ENCODE peak calls at places on chromosomes 11 and 22, in four cellular contexts. O is K562, L is HepG2, D is A549. T is an unnamed sample.

GRCh38 chr22:50118557-50119168 is 28.9 kb downstream of the MOV10L1 start:
- DNase-seq in L (peak; percentile 10), O (peak; percentile 88), D (peak; percentile 15), T (no peak)

GRCh38 chr11:9066432-9066925 is 24.9 kb downstream of the SCUBE2 start:
- DNase-seq in D (no peak), O (no peak), L (peak; percentile 17), T (peak; percentile 22)

GRCh38 chr11:78365381-78365792 is 52.2 kb downstream of the GAB2 start:
- DNase-seq in O (no peak), L (peak; percentile 13), D (no peak), T (peak; percentile 67)

GRCh38 chr22:50150161-50151129 is 20.1 kb upstream of the PANX2 start:
- DNase-seq in D (no peak), O (no peak), L (no peak), T (no peak)

GRCh38 chr22:43152355-43153071 is 1.2 kb downstream of the TSPO start:
- DNase-seq in L (no peak), D (no peak), O (no peak), T (no peak)

GRCh38 chr11:33827206-33827605 is 52.9 kb upstream of the FBXO3 start:
- DNase-seq in D (no peak), O (no peak), L (no peak), T (no peak)

GRCh38 chr11:111438846-111439520 is 59.9 kb upstream of the POU2AF1 start:
- DNase-seq in L (no peak), O (no peak), D (no peak), T (no peak)

GRCh38 chr22:37045958-37046357 is 5.6 kb upstream of the KCTD17 start:
- DNase-seq in L (no peak), D (peak; percentile 32), O (peak; percentile 31), T (no peak)

GRCh38 chr11:60756307-60757032 is at the start of gene MS4A15:
- DNase-seq in D (peak; percentile 41), L (peak; percentile 36), O (peak; percentile 66), T (no peak)

GRCh38 chr11:75350743-75351540 is 519 bp downstream of the ARRB1 start:
- DNase-seq in O (peak; percentile 62), L (no peak), D (no peak), T (peak; percentile 56)

GRCh38 chr11:47552086-47552580 is 799 bp downstream of the CELF1 start:
- DNase-seq in O (no peak), L (peak; percentile 12), D (no peak), T (peak; percentile 39)

GRCh38 chr11:65305501-65306268 is 9.0 kb upstream of the CDC42EP2 start:
- DNase-seq in D (no peak), O (no peak), L (peak; percentile 93), T (no peak)

GRCh38 chr11:33936745-33937612 is 45.1 kb upstream of the LMO2 start:
- DNase-seq in L (no peak), D (no peak), O (peak; percentile 67), T (no peak)

GRCh38 chr22:23526588-23527315 is 53.3 kb downstream of the IGLL1 start:
- DNase-seq in L (no peak), O (no peak), D (no peak), T (no peak)

DNA sequence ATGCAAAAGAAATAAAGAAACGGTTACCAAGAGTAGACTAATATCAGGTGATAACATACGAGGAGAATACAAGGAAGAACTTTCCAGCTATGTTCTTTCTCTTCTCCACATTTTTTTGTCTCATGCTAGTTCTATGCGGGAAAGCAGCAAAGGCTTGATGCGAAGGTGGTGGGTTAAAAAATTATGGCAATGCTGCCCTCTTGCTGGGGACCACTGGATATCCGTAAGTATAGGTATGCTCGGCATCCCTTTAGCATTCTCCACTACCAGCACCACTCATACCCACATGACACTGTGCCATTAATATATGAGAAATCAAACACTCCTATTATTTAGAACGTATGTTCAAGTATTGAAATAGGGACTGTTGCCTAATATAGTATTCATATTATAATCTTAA is 776.4 kb downstream of the LRRC4C start:
- DNase-seq in D (no peak), L (no peak), O (no peak), T (peak; percentile 17)
- TF ChIP-seq HMGXB4 in D (no peak), L (no peak), O (no peak), T (no peak)

GRCh38 chr11:130198964-130199363 is 39.4 kb downstream of the ST14 start:
- DNase-seq in L (no peak), O (peak; percentile 48), D (no peak), T (no peak)
- TF ChIP-seq CTCF in L (peak; percentile 34), O (peak; percentile 36), D (no peak), T (no peak)

DNA sequence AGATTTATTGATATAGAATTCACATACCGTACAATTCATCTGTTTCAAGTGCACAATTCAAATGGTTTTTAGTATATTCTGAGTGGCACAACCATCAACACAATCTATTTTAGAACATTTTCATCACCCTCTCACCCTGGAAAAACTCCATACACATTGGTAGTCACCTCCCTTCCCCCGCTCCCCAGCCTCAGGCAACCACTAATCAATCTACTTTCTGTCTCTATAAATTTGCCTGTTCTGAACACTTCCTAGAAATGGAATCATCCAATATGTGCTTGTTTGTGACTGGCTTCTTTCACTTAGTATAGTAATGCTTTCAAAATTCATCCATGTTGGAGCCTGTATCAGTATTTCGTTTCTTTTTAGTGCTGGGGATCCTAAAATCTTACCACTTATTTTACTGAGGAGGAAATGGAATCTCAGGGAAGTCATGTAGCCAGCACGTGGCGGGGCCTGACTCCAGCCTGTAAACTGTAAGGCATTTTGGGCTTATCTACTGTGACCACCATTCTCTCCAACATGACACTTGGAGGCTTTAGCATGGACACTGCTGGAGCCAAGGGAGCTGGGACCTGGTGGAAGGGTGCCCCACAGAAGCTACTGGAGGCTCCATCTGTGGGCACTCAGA is 905 bp upstream of the UCP3 start:
- DNase-seq in L (no peak), D (no peak), O (no peak), T (no peak)
- TF ChIP-seq HMGXB4 in L (no peak), D (no peak), O (no peak), T (no peak)

DNA sequence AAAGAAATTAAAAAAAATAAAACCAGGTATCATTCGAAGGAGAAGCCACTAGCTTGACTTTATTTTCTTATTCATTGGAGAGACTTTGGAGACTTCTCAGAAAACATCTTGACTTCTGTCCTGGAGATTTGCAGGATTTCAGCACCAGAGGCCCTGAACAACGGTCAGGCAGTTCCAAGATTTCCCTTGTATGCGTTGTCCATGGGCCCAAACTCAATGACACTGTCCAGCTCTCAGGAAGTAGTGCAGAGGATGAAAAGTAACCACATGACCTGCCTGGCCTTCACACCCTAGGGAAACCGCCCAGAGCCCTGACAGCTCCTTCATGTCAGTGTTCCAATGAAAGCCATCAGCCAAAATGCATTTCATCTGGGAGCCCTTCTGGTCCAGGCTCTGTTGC is 214.2 kb downstream of the BLID start:
- DNase-seq in O (no peak), D (no peak), L (no peak), T (no peak)
- TF ChIP-seq CTCF in O (no peak), D (no peak), L (no peak), T (no peak)

GRCh38 chr11:95923730-95924413 is at the start of gene MTMR2:
- DNase-seq in L (peak; percentile 57), O (peak; percentile 81), D (peak; percentile 49), T (peak; percentile 82)
- TF ChIP-seq HMGXB4 in L (peak; percentile 90), O (peak; percentile 61), D (no peak), T (peak; percentile 85)

GRCh38 chr11:96038046-96038445 is 114.1 kb upstream of the MTMR2 start:
- DNase-seq in D (no peak), O (no peak), L (no peak), T (no peak)

GRCh38 chr11:96035744-96036087 is 111.8 kb upstream of the MTMR2 start:
- DNase-seq in L (no peak), D (no peak), O (no peak), T (no peak)

GRCh38 chr11:96035031-96035743 is 111.3 kb upstream of the MTMR2 start:
- DNase-seq in L (no peak), D (no peak), O (no peak), T (no peak)

GRCh38 chr11:96036863-96037262 is 113.0 kb upstream of the MTMR2 start:
- DNase-seq in D (no peak), O (no peak), L (no peak), T (no peak)

DNA sequence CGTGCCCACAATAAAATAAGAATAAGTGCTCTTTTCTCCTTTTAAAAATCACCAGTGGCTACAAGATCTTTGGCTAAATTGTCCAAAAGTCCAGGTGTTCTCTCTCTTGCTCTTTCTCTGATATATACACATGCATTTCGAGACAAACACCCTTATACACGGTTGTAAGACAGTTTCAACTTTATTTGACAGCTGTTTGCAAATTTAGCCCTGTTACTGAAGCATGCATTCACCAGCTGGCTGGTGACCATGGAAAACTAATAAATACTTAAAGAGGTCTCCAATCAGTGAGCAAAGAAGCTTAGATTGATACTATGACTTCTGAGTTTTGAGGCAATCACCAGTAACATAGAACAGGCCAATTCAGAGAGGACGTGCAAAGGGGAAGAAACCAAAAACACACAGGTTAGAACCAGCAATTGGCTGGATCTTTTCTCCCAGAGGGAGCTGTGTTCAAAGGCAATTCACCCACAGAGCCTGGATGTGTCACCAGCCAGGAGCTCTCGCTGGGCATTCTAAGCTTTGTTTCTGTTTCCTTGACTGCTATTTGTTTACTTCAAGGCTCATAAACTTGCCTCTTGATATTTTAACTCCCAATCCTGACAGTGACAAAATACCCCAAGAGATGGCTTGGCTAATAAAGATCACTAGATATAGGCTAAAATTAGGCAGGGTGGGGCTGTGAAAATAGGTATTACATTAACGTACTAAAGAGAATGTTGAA is 113.5 kb upstream of the MTMR2 start:
- DNase-seq in O (no peak), L (no peak), D (no peak), T (no peak)
- TF ChIP-seq CTCF in O (no peak), L (no peak), D (no peak), T (no peak)

GRCh38 chr11:1499261-1499890 is 12.8 kb upstream of the MOB2 start:
- DNase-seq in L (no peak), D (no peak), O (no peak), T (no peak)
- TF ChIP-seq HMGXB4 in L (no peak), D (no peak), O (no peak), T (no peak)

DNA sequence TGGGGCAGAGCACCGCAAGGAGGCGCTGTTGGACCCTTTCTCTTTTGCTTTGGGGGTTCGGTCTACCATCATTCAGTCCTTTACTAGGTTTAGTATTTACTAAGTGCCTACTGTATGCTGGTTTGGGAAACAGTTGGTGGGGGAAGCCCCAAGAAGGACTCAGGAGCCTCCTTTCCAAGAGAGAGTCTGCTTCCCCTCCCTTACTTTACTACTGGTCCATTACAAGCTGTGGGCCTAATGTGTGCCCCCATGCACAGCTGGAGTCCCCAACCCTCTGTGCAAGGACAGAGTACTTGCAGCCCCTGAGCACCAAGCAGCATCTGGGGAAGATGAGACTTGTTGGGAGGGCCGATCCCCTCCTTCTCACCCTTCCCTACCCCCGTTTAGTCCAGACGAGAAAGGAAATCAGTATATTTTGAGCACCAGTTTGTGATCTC is 876 bp upstream of the UBE2L6 start:
- DNase-seq in D (no peak), L (peak; percentile 49), O (no peak), T (no peak)
- TF ChIP-seq CTCF in D (peak; percentile 96), L (no peak), O (peak; percentile 98), T (peak; percentile 97)

GRCh38 chr22:21568207-21569075 is 927 bp downstream of the UBE2L3 start:
- DNase-seq in L (peak; percentile 34), O (peak; percentile 78), D (no peak), T (no peak)
- TF ChIP-seq HMGXB4 in L (no peak), O (no peak), D (no peak), T (no peak)

GRCh38 chr11:71502026-71502425 is 25.0 kb upstream of the KRTAP5-7 start:
- DNase-seq in D (no peak), O (no peak), L (no peak), T (no peak)
- TF ChIP-seq CTCF in D (no peak), O (no peak), L (no peak), T (no peak)